ENCODE peak calls at places on chromosomes 4 and X, in four cellular contexts. H is CD4-positive, CD25-positive, alpha-beta regulatory T cell; P is MG63; J is CD8-positive, alpha-beta memory T cell. X is an unnamed sample.

GRCh38 chrX:40543661-40544328 is 37.0 kb upstream of the ATP6AP2 start:
- DNase-seq in H (peak; percentile 61), P (no peak), J (no peak), X (peak; percentile 74)

GRCh38 chr4:163335384-163335783 is 3.0 kb upstream of the NPY1R start:
- DNase-seq in H (no peak), P (no peak), J (no peak), X (no peak)

GRCh38 chr4:27176400-27176799 is 315.8 kb downstream of the STIM2 start:
- DNase-seq in H (peak; percentile 6), P (no peak), J (no peak), X (peak; percentile 53)

GRCh38 chrX:119194631-119195030 is 41.5 kb upstream of the PGRMC1 start:
- DNase-seq in H (no peak), P (no peak), J (no peak), X (no peak)

GRCh38 chr4:141654098-141654497 is 17.7 kb downstream of the IL15 start:
- DNase-seq in H (no peak), P (peak; percentile 52), J (no peak), X (peak; percentile 17)

GRCh38 chr4:168848977-168849687 is 160.9 kb downstream of the CBR4 start:
- DNase-seq in H (no peak), P (no peak), J (no peak), X (peak; percentile 30)

GRCh38 chr4:81912420-81912819 is 440.7 kb upstream of the RASGEF1B start:
- DNase-seq in H (no peak), P (no peak), J (no peak), X (no peak)

GRCh38 chr4:26958925-26959653 is 98.4 kb downstream of the STIM2 start:
- DNase-seq in H (no peak), P (no peak), J (no peak), X (no peak)

GRCh38 chr4:61202100-61202637 is 2.0 kb downstream of the ADGRL3 start:
- DNase-seq in H (no peak), P (no peak), J (no peak), X (peak; percentile 20)

GRCh38 chr4:4852591-4853362 is 6.7 kb upstream of the MSX1 start:
- DNase-seq in H (peak; percentile 49), P (no peak), J (no peak), X (no peak)

GRCh38 chr4:21992330-21992729 is 43.8 kb upstream of the KCNIP4 start:
- DNase-seq in H (no peak), P (peak; percentile 1), J (no peak), X (no peak)

GRCh38 chrX:773292-774025 is 142.9 kb downstream of the SHOX start:
- DNase-seq in H (no peak), P (no peak), J (no peak), X (no peak)

GRCh38 chr4:37678624-37679023 is 7.6 kb downstream of the RELL1 start:
- DNase-seq in H (no peak), P (no peak), J (no peak), X (no peak)

GRCh38 chrX:154304901-154305300 is 9.3 kb downstream of the TKTL1 start:
- DNase-seq in H (no peak), P (no peak), J (no peak), X (no peak)

GRCh38 chrX:142250502-142250901 is 45.4 kb upstream of the MAGEC2 start:
- DNase-seq in H (no peak), P (no peak), J (no peak), X (no peak)

GRCh38 chr4:37758226-37758625 is 68.3 kb upstream of the PGM2 start:
- DNase-seq in H (no peak), P (no peak), J (no peak), X (no peak)

GRCh38 chrX:71974916-71975315 is 64.3 kb downstream of the NHSL2 start:
- DNase-seq in H (no peak), P (no peak), J (no peak), X (no peak)

GRCh38 chrX:136619889-136620505 is 28.0 kb upstream of the CD40LG start:
- DNase-seq in H (peak; percentile 70), P (no peak), J (no peak), X (no peak)

GRCh38 chrX:41275661-41276609 is 58.0 kb upstream of the DDX3X start:
- DNase-seq in H (peak; percentile 61), P (peak; percentile 51), J (no peak), X (peak; percentile 73)

GRCh38 chr4:122679317-122679716 is 53.2 kb upstream of the BBS12 start:
- DNase-seq in H (no peak), P (no peak), J (no peak), X (no peak)

GRCh38 chrX:15245896-15246295 is 24.0 kb downstream of the ASB9 start:
- DNase-seq in H (no peak), P (no peak), J (no peak), X (no peak)

GRCh38 chr4:172599554-172599953 is 569.1 kb upstream of the GALNT7 start:
- DNase-seq in H (no peak), P (no peak), J (no peak), X (no peak)

GRCh38 chrX:129721870-129722269 is 16.9 kb upstream of the XPNPEP2 start:
- DNase-seq in H (no peak), P (no peak), J (no peak), X (no peak)

GRCh38 chr4:170672571-170672970 is 582.8 kb upstream of the AADAT start:
- DNase-seq in H (no peak), P (no peak), J (no peak), X (no peak)

GRCh38 chrX:40383969-40384368 is 196.8 kb upstream of the ATP6AP2 start:
- DNase-seq in H (no peak), P (no peak), J (no peak), X (no peak)

GRCh38 chr4:28391877-28392276 is 1531.2 kb downstream of the STIM2 start:
- DNase-seq in H (no peak), P (no peak), J (no peak), X (no peak)

DNA sequence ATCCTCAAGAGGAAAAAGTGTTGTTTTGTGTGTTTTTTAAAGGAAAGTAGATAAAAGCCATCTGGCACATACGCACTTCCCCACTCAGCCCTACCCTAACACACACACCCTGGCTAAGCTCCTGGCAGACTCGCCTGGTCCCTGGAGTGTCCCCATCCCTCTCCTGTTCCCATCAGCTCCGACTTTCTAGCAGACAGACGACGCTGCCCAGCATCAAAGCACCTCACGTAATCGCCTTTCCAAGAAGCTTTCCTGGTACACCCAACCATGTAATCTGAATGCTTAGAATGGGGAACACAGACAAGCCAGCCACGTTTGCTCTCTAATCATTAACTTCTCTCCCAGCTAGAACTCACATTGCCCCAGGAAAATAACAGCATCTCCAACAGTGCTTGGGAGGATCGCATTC is 116.2 kb downstream of the AFAP1 start:
- DNase-seq in H (no peak), P (no peak), J (no peak), X (no peak)
- H3K4me3 ChIP-seq in H (no peak overlapping the region), P (no peak overlapping the region), J (no peak overlapping the region), X (no peak overlapping the region)

GRCh38 chr4:133233922-133234321 is 84.8 kb downstream of the PCDH10 start:
- DNase-seq in H (no peak), P (no peak), J (no peak), X (no peak)
- H3K27me3 ChIP-seq in H (no peaks in the 10 kb centered on the region), P (no peaks in the 10 kb centered on the region), J (no peaks in the 10 kb centered on the region), X (no peaks in the 10 kb centered on the region)

GRCh38 chr4:825969-826330 is at the start of gene CPLX1:
- DNase-seq in H (no peak), P (peak; percentile 22), J (no peak), X (no peak)
- H3K4me3 ChIP-seq in H (no peak within 1 kb of the TSS), P (no peak within 1 kb of the TSS), J (no peak within 1 kb of the TSS), X (no peak within 1 kb of the TSS)

GRCh38 chr4:133151301-133151680 is 2.2 kb downstream of the PCDH10 start:
- DNase-seq in H (no peak), P (no peak), J (no peak), X (no peak)
- H3K27me3 ChIP-seq in H (peaks cover 13% of the 10 kb centered on the region), P (peaks cover 71% of the 10 kb centered on the region), J (peaks cover 7% of the 10 kb centered on the region), X (no peaks in the 10 kb centered on the region)

DNA sequence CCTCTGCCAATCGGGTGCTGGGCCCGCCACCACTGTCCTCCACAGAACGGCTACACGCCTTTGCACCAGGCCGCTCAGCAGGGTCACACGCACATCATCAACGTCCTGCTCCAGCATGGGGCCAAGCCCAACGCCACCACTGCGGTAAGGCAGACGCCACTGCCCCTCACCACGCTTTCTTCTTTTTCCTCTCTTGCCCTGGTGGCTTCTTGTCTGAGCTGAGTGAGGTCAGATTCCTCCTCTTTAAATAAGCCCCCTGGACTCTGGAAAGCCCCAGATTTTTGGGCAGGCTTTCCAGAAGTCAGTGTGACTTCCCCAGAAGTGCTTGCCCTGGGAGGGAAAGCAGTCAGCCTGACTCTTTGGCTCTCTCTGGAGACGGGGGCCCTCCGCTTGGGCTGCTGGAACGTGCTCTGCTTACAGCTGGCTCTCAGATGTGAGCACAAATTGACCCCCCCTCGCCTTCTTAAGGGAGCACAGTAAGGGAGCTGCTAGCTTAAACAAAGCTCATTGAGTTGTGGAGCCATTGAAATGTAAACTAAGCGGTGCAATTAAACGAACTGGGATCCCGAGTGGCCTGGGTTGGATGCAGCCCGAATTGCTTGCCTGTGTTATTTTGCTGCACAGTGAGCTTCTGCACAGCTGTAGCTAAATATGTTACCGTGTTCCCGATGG is 243.1 kb downstream of the ANK2 start:
- DNase-seq in H (no peak), P (no peak), J (no peak), X (no peak)
- H3K4me3 ChIP-seq in H (no peak overlapping the region), P (no peak overlapping the region), J (no peak overlapping the region), X (no peak overlapping the region)

GRCh38 chr4:147984778-147985138 is 252.9 kb downstream of the ARHGAP10 start:
- DNase-seq in H (no peak), P (no peak), J (no peak), X (no peak)
- H3K27me3 ChIP-seq in H (no peaks in the 10 kb centered on the region), P (no peaks in the 10 kb centered on the region), J (no peaks in the 10 kb centered on the region), X (no peaks in the 10 kb centered on the region)

DNA sequence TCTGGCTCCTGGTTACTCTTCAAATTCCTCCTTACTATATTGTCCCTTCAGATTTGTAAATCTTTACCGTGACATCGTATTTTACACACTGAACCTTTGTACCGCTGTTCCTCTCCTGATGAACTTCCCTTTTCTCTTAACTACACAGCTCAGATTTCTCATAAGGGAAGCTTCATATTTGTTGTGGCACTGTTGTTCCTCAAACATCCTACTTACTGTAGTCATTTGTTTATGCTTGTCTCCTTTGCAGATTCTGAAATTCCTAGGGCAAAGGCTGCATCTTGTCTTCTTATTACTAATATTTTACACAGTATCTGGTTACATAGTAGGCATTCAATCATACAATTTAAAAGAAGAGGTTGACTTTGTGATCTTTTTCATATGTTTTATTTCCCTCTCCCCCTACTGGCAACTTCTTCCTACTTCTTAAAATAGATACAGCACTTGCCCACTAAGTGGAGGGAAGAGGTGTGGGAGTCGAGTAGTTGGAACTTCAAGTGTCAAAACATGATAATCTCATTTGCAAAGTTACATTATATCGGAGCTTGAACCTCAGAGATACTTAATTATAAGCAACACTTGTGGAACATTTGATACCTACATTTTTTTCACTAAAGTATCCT is 50.0 kb downstream of the TET2 start:
- DNase-seq in H (no peak), P (no peak), J (no peak), X (no peak)
- H3K4me3 ChIP-seq in H (no peak overlapping the region), P (no peak overlapping the region), J (no peak overlapping the region), X (no peak overlapping the region)

GRCh38 chr4:1409806-1410425 is 3.7 kb upstream of the NKX1-1 start:
- DNase-seq in H (no peak), P (no peak), J (no peak), X (no peak)
- H3K27me3 ChIP-seq in H (peaks cover 7% of the 10 kb centered on the region), P (peaks cover 29% of the 10 kb centered on the region), J (peaks cover 11% of the 10 kb centered on the region), X (no peaks in the 10 kb centered on the region)